ENCODE peak calls at places on chromosomes 1 and 21, in nine cellular contexts. J is fibroblast of lung, U is prostate gland, G is hepatocyte, R is astrocyte of the spinal cord, D is right lobe of liver, Y is H9, F is mammary epithelial cell, M is lower lobe of right lung. X is an unnamed sample.

GRCh38 chr1:204080163-204080903 is 7.4 kb downstream of the SOX13 start:
- DNase-seq in G (peak; percentile 95), J (peak; percentile 89), R (peak; percentile 87), U (peak; percentile 97), D (peak; percentile 75), F (peak; percentile 90), Y (peak; percentile 99), M (peak; percentile 94), X (peak; percentile 99)

GRCh38 chr1:26177182-26177684 is at the start of gene CNKSR1:
- DNase-seq in F (peak; percentile 84), R (no peak), U (peak; percentile 73), M (peak; percentile 90), J (no peak), Y (peak; percentile 97), D (no peak), G (peak; percentile 90), X (peak; percentile 82)

GRCh38 chr1:42085596-42085995 is 67.6 kb upstream of the GUCA2B start:
- DNase-seq in D (no peak), F (no peak), M (no peak), R (no peak), G (peak; percentile 39), Y (no peak), U (no peak), J (peak; percentile 10), X (peak; percentile 6)

GRCh38 chr1:29513357-29513756 is 277.0 kb downstream of the PTPRU start:
- DNase-seq in J (peak; percentile 74), R (peak; percentile 66), F (peak; percentile 67), Y (peak; percentile 77), G (peak; percentile 48), M (no peak), D (peak; percentile 55), U (no peak), X (peak; percentile 78)

GRCh38 chr1:224579526-224579925 is 36.6 kb upstream of the CNIH3 start:
- DNase-seq in D (no peak), Y (no peak), R (peak; percentile 64), G (no peak), M (no peak), F (no peak), J (peak; percentile 61), U (no peak), X (peak; percentile 63)

GRCh38 chr21:14603202-14603601 is 57.1 kb upstream of the SAMSN1 start:
- DNase-seq in U (no peak), D (no peak), G (no peak), F (peak; percentile 76), M (no peak), R (peak; percentile 90), J (peak; percentile 60), Y (no peak), X (peak; percentile 78)

GRCh38 chr1:41340655-41341364 is 20.4 kb upstream of the FOXO6 start:
- DNase-seq in G (no peak), D (no peak), M (no peak), R (no peak), F (no peak), J (no peak), U (no peak), Y (no peak), X (no peak)

GRCh38 chr1:53011175-53011574 is 50.8 kb upstream of the PODN start:
- DNase-seq in F (no peak), J (no peak), D (no peak), M (no peak), U (no peak), Y (no peak), R (no peak), G (no peak), X (no peak)

GRCh38 chr1:151898519-151898991 is 10.8 kb downstream of the THEM4 start:
- DNase-seq in U (no peak), G (no peak), M (no peak), Y (no peak), F (no peak), R (no peak), D (no peak), J (no peak), X (no peak)

GRCh38 chr1:149962039-149962647 is 25.5 kb upstream of the MTMR11 start:
- DNase-seq in J (peak; percentile 75), U (peak; percentile 68), R (peak; percentile 84), D (no peak), F (peak; percentile 65), G (peak; percentile 81), M (peak; percentile 54), Y (peak; percentile 41), X (peak; percentile 85)

GRCh38 chr1:35855016-35855700 is 27.9 kb upstream of the AGO1 start:
- DNase-seq in J (no peak), U (peak; percentile 74), M (no peak), F (no peak), R (no peak), G (peak; percentile 48), Y (peak; percentile 35), D (no peak), X (no peak)

GRCh38 chr1:66331641-66332523 is 202.1 kb upstream of the SGIP1 start:
- DNase-seq in F (peak; percentile 75), M (peak; percentile 73), G (peak; percentile 64), D (peak; percentile 74), Y (peak; percentile 75), U (peak; percentile 85), J (peak; percentile 85), R (peak; percentile 88), X (peak; percentile 86)
- TF ChIP-seq CTCF in F (no peak), M (peak; percentile 36), G (no peak), D (no peak), Y (peak; percentile 53), U (peak; percentile 52), J (peak; percentile 40), R (peak; percentile 19), X (peak; percentile 12)

GRCh38 chr1:47262787-47263413 is 30.9 kb upstream of the TAL1 start:
- DNase-seq in U (peak; percentile 21), Y (peak; percentile 44), D (peak; percentile 52), J (peak; percentile 29), R (peak; percentile 32), F (peak; percentile 52), M (no peak), G (peak; percentile 55), X (peak; percentile 67)
- TF ChIP-seq CTCF in U (peak; percentile 46), Y (peak; percentile 78), D (peak; percentile 62), J (peak; percentile 74), R (peak; percentile 69), F (peak; percentile 74), M (peak; percentile 64), G (peak; percentile 53), X (peak; percentile 71)

DNA sequence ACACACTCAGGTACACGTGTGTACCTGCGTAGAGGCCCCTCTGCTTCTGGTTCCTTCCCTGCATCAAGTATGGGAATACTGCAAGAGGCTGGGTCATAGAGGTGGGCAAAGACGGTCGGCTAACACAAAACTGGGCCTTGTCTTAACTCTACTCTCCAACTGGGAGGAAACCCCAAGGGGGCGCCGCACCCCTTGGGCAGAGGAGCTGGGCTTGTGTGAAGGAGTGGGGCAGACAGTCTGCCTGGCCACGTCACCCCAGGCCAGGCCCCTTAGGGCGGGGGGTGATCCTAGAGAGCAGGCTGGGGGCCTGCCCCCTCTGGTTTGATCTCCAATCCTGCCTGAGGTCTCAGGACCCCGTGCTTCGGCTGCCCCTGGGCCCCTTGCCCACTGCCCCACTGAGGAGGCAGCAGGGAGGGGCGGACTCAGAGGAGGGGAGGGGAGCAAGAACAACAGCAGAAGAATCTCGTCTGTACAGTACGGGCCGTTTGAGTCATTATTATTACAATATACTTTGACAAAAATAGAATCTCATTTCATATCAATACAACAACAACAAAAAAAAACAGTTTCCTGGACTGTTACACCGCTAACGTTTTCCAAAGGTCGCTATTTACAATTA is 34.7 kb downstream of the MEF2D start:
- DNase-seq in F (no peak), Y (peak; percentile 66), D (no peak), J (no peak), M (no peak), R (no peak), G (no peak), U (no peak), X (peak; percentile 57)
- TF ChIP-seq CTCF in F (no peak), Y (peak; percentile 63), D (peak; percentile 10), J (peak; percentile 32), M (no peak), R (peak; percentile 31), G (no peak), U (no peak), X (peak; percentile 31)

DNA sequence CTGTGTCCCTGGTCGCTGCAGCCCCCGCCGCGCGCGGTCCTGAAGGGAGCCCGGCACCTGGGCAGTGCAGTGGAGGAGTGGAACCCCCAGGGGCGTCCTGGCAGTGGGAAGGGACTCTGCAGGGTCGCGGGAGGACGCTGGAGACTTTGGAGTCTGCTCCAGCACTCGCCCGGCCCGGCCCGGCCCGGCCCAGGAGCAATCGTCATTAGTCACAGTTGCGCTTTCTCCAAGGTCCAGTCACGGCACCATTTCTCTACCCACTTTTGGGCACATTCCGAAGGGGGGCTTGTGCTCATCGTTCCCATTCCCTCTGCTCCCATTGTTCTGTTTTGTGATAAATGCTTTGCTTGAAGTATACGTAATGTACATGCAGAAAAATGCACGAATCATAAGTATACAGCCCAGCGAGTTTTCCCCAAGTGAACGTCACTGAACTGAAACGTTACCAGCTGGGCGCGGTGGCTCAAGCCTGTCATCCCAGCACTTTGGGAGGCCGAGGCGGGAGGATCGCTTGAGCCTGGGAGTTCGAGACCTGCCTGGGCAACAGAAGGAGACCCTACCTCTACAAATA is 996 bp downstream of the THAP3 start:
- DNase-seq in G (peak; percentile 32), M (no peak), Y (no peak), R (peak; percentile 34), F (peak; percentile 45), U (no peak), J (peak; percentile 54), D (no peak), X (peak; percentile 32)
- TF ChIP-seq CTCF in G (no peak), M (no peak), Y (no peak), R (no peak), F (no peak), U (no peak), J (no peak), D (no peak), X (no peak)

GRCh38 chr1:33381979-33382378 is 48.9 kb downstream of the PHC2 start:
- DNase-seq in M (no peak), G (no peak), D (no peak), J (no peak), U (no peak), R (no peak), Y (no peak), F (no peak), X (no peak)

GRCh38 chr1:33385251-33385650 is 45.6 kb downstream of the PHC2 start:
- DNase-seq in D (no peak), R (no peak), U (no peak), J (no peak), F (no peak), Y (no peak), G (no peak), M (no peak), X (no peak)

GRCh38 chr1:33382651-33383415 is 48.1 kb downstream of the PHC2 start:
- DNase-seq in U (no peak), Y (no peak), M (no peak), D (no peak), F (no peak), R (no peak), G (no peak), J (peak; percentile 37), X (no peak)

GRCh38 chr1:33383974-33384767 is 46.7 kb downstream of the PHC2 start:
- DNase-seq in D (no peak), G (no peak), R (peak; percentile 76), U (no peak), M (no peak), F (peak; percentile 59), Y (no peak), J (peak; percentile 91), X (peak; percentile 57)

DNA sequence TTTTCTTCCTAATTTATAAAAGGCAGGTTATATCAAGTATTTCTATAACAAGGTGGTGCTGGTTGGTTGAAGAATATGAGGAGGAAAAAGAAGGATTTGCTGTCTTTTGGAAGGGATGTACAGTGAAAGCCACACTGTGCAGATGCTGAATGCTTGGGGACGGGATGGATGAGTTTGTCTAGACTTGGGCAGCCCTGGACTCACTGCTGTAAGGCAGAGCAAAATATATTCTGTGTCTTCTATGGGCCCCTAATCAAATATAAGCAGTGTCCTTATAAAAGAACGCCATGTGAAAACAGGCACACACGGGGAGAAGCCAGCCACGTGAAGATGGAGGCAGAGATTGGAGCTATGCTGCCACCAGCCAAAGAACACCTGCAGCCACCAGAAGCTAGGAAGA is 47.4 kb downstream of the PHC2 start:
- DNase-seq in U (no peak), R (no peak), Y (no peak), M (no peak), G (no peak), J (no peak), D (no peak), F (no peak), X (no peak)
- TF ChIP-seq CTCF in U (no peak), R (no peak), Y (no peak), M (no peak), G (no peak), J (no peak), D (no peak), F (no peak), X (no peak)